ENCODE peak calls at places on chromosome 17, in five cellular contexts. L, F, H, D and B are unnamed samples.

GRCh38 chr17:8696951-8697745 is 47.5 kb downstream of the CCDC42 start:
- DNase-seq in H (peak; percentile 31), D (no peak), F (no peak), L (peak; percentile 77), B (no peak)

GRCh38 chr17:74815067-74815466 is 38.9 kb upstream of the NAT9 start:
- DNase-seq in D (no peak), F (no peak), L (no peak), H (no peak), B (no peak)

GRCh38 chr17:42135664-42136653 is 13.4 kb downstream of the HSPB9 start:
- DNase-seq in D (no peak), L (peak; percentile 54), H (peak; percentile 88), F (no peak), B (peak; percentile 59)

GRCh38 chr17:61313515-61314326 is 85.9 kb upstream of the TBX2 start:
- DNase-seq in D (no peak), L (no peak), H (peak; percentile 72), F (no peak), B (peak; percentile 57)

GRCh38 chr17:38572665-38573365 is 32.9 kb downstream of the SRCIN1 start:
- DNase-seq in D (peak; percentile 65), H (no peak), F (no peak), L (no peak), B (no peak)

GRCh38 chr17:12088035-12088434 is 67.4 kb downstream of the MAP2K4 start:
- DNase-seq in H (no peak), L (no peak), F (no peak), D (no peak), B (no peak)

GRCh38 chr17:42049834-42050359 is 504 bp downstream of the C17orf113 start:
- DNase-seq in L (no peak), D (no peak), F (no peak), H (no peak), B (no peak)

GRCh38 chr17:39598635-39599005 is 9.1 kb downstream of the NEUROD2 start:
- DNase-seq in H (no peak), L (no peak), F (no peak), D (no peak), B (no peak)